ENCODE peak calls at places on chromosomes 5 and 9, in four cellular contexts. One of them, this sample, is unnamed.

GRCh38 chr5:6495433-6496206 is 47.0 kb downstream of the UBE2QL1 start:
- DNase-seq in AG04449: no peak
- DNase-seq in SK-N-SH: no peak
- DNase-seq in foreskin fibroblast: no peak
- DNase-seq in this sample: no peak

GRCh38 chr5:56816546-56817081 is 1.3 kb downstream of the MAP3K1 start:
- DNase-seq in AG04449: no peak
- DNase-seq in SK-N-SH: peak
- DNase-seq in foreskin fibroblast: peak
- DNase-seq in this sample: peak

GRCh38 chr5:125267636-125268248 is 521.3 kb upstream of the ZNF608 start:
- DNase-seq in AG04449: no peak
- DNase-seq in SK-N-SH: no peak
- DNase-seq in foreskin fibroblast: no peak
- DNase-seq in this sample: no peak

GRCh38 chr9:136644343-136644592 is 18.4 kb upstream of the EGFL7 start:
- DNase-seq in AG04449: no peak
- DNase-seq in SK-N-SH: no peak
- DNase-seq in foreskin fibroblast: peak
- DNase-seq in this sample: no peak

GRCh38 chr5:157295247-157295646 is 29.3 kb downstream of the CYFIP2 start:
- DNase-seq in AG04449: no peak
- DNase-seq in SK-N-SH: no peak
- DNase-seq in foreskin fibroblast: no peak
- DNase-seq in this sample: peak

GRCh38 chr5:143036146-143036927 is 266.2 kb downstream of the ARHGAP26 start:
- DNase-seq in AG04449: no peak
- DNase-seq in SK-N-SH: no peak
- DNase-seq in foreskin fibroblast: no peak
- DNase-seq in this sample: no peak

GRCh38 chr9:128067622-128067897 is 440 bp upstream of the NAIF1 start:
- DNase-seq in AG04449: no peak
- DNase-seq in SK-N-SH: no peak
- DNase-seq in foreskin fibroblast: no peak
- DNase-seq in this sample: no peak

GRCh38 chr5:12095808-12096281 is 191.6 kb upstream of the CTNND2 start:
- DNase-seq in AG04449: no peak
- DNase-seq in SK-N-SH: no peak
- DNase-seq in foreskin fibroblast: no peak
- DNase-seq in this sample: no peak

GRCh38 chr5:180391276-180391675 is 38.1 kb upstream of the GFPT2 start:
- DNase-seq in AG04449: no peak
- DNase-seq in SK-N-SH: peak
- DNase-seq in foreskin fibroblast: no peak
- DNase-seq in this sample: no peak

GRCh38 chr5:139880416-139881144 is 85.0 kb downstream of the PSD2 start:
- DNase-seq in AG04449: no peak
- DNase-seq in SK-N-SH: peak
- DNase-seq in foreskin fibroblast: no peak
- DNase-seq in this sample: no peak

GRCh38 chr9:127612993-127613954 is 1.2 kb downstream of the STXBP1 start:
- DNase-seq in AG04449: no peak
- DNase-seq in SK-N-SH: peak
- DNase-seq in foreskin fibroblast: peak
- DNase-seq in this sample: peak

GRCh38 chr9:95181226-95181818 is 136.2 kb downstream of the FANCC start:
- DNase-seq in AG04449: no peak
- DNase-seq in SK-N-SH: peak
- DNase-seq in foreskin fibroblast: peak
- DNase-seq in this sample: no peak

GRCh38 chr5:58872670-58873273 is 289.9 kb downstream of the RAB3C start:
- DNase-seq in AG04449: no peak
- DNase-seq in SK-N-SH: no peak
- DNase-seq in foreskin fibroblast: no peak
- DNase-seq in this sample: peak

GRCh38 chr5:6452622-6453504 is 4.2 kb downstream of the UBE2QL1 start:
- DNase-seq in AG04449: no peak
- DNase-seq in SK-N-SH: no peak
- DNase-seq in foreskin fibroblast: no peak
- DNase-seq in this sample: peak

GRCh38 chr5:2895196-2895595 is 143.7 kb upstream of the IRX2 start:
- DNase-seq in AG04449: no peak
- DNase-seq in SK-N-SH: no peak
- DNase-seq in foreskin fibroblast: no peak
- DNase-seq in this sample: no peak

GRCh38 chr9:127917603-127918002 is 762 bp upstream of the ST6GALNAC4 start:
- DNase-seq in AG04449: no peak
- DNase-seq in SK-N-SH: no peak
- DNase-seq in foreskin fibroblast: no peak
- DNase-seq in this sample: no peak

GRCh38 chr5:121660142-121660541 is 191.5 kb upstream of the FTMT start:
- DNase-seq in AG04449: no peak
- DNase-seq in SK-N-SH: no peak
- DNase-seq in foreskin fibroblast: no peak
- DNase-seq in this sample: no peak

GRCh38 chr9:92048924-92049625 is 66.1 kb downstream of the SPTLC1 start:
- DNase-seq in AG04449: no peak
- DNase-seq in SK-N-SH: no peak
- DNase-seq in foreskin fibroblast: peak
- DNase-seq in this sample: no peak

GRCh38 chr5:38534122-38534408 is 22.4 kb downstream of the LIFR start:
- DNase-seq in AG04449: no peak
- DNase-seq in SK-N-SH: no peak
- DNase-seq in foreskin fibroblast: no peak
- DNase-seq in this sample: no peak

GRCh38 chr9:113632776-113633590 is 169.5 kb downstream of the RGS3 start:
- DNase-seq in AG04449: no peak
- DNase-seq in SK-N-SH: no peak
- DNase-seq in foreskin fibroblast: peak
- DNase-seq in this sample: no peak

This sample was measured in NCI-H2081.